ENCODE peak calls at places on chromosomes 3 and 15, in four cellular contexts. H is NB4; O is activated T-helper 1 cell treated with anti-CD3 and anti-CD28 coated beads, Interleukin-12 subunit alpha, Interleukin-12 subunit beta, Interleukin-2, Interleukin-4 antibody, amounts not matched to agents 30 ng/mL and 10 ng/mL and 1 ng/mL, durations not matched to agents 14 hours and 24 hours and 36 hours; N is stromal cell of bone marrow. L is an unnamed sample.

GRCh38 chr15:58498821-58499580 is 67.2 kb downstream of the LIPC start:
- DNase-seq in H (no peak), O (no peak), N (peak), L (no peak)

GRCh38 chr15:33608714-33609113 is 297.9 kb downstream of the RYR3 start:
- DNase-seq in H (no peak), O (no peak), N (no peak), L (no peak)

GRCh38 chr3:40504636-40505430 is 1.0 kb upstream of the ZNF620 start:
- DNase-seq in H (no peak), O (no peak), N (peak), L (no peak)

GRCh38 chr3:2166552-2166951 is 67.9 kb downstream of the CNTN4 start:
- DNase-seq in H (peak), O (no peak), N (no peak), L (peak)

GRCh38 chr3:13408890-13409289 is 11.2 kb downstream of the NUP210 start:
- DNase-seq in H (no peak), O (no peak), N (no peak), L (no peak)

GRCh38 chr15:81338422-81339007 is 14.6 kb upstream of the STARD5 start:
- DNase-seq in H (peak), O (no peak), N (peak), L (peak)

GRCh38 chr15:89946681-89947313 is 34.0 kb upstream of the ARPIN start:
- DNase-seq in H (no peak), O (no peak), N (no peak), L (no peak)

GRCh38 chr15:58065011-58065444 is 483 bp downstream of the ALDH1A2 start:
- DNase-seq in H (no peak), O (no peak), N (no peak), L (no peak)

GRCh38 chr3:8869613-8870012 is 93.7 kb downstream of the RAD18 start:
- DNase-seq in H (no peak), O (no peak), N (peak), L (no peak)

GRCh38 chr3:13069495-13069894 is 3.7 kb downstream of the IQSEC1 start:
- DNase-seq in H (peak), O (peak), N (no peak), L (peak)

GRCh38 chr3:82132210-82133069 is 371.0 kb upstream of the GBE1 start:
- DNase-seq in H (no peak), O (no peak), N (no peak), L (no peak)

GRCh38 chr3:45597166-45597565 is 2.6 kb downstream of the LIMD1 start:
- DNase-seq in H (no peak), O (no peak), N (peak), L (no peak)

GRCh38 chr3:184604039-184604955 is 42.7 kb downstream of the EPHB3 start:
- DNase-seq in H (peak), O (no peak), N (no peak), L (peak)

L was measured in KBM-7.